ENCODE peak calls at places on chromosomes 3 and 15, in four cellular contexts. One of them, this sample, is unnamed. For H3K36me3, the result is how much of the 10 kb centered on the place peaks cover.

GRCh38 chr3:140004271-140004670 is 69.3 kb downstream of the CLSTN2 start:
- DNase-seq in mammary epithelial cell: no peak
- DNase-seq in ovary: no peak
- DNase-seq in psoas muscle: no peak
- DNase-seq in this sample: no peak

GRCh38 chr3:132549890-132550578 is 47.0 kb upstream of the ACKR4 start:
- DNase-seq in mammary epithelial cell: peak
- DNase-seq in ovary: no peak
- DNase-seq in psoas muscle: no peak
- DNase-seq in this sample: no peak

GRCh38 chr3:58607816-58608215 is 30.6 kb upstream of the FAM107A start:
- DNase-seq in mammary epithelial cell: peak
- DNase-seq in ovary: no peak
- DNase-seq in psoas muscle: no peak
- DNase-seq in this sample: no peak

GRCh38 chr3:25035511-25035910 is 392.6 kb upstream of the RARB start:
- DNase-seq in mammary epithelial cell: no peak
- DNase-seq in ovary: no peak
- DNase-seq in psoas muscle: no peak
- DNase-seq in this sample: no peak

GRCh38 chr3:120561251-120562045 is 34.7 kb upstream of the NDUFB4 start:
- DNase-seq in mammary epithelial cell: peak
- DNase-seq in ovary: peak
- DNase-seq in psoas muscle: peak
- DNase-seq in this sample: peak

GRCh38 chr3:11907667-11908660 is 61.3 kb upstream of the TAMM41 start:
- DNase-seq in mammary epithelial cell: no peak
- DNase-seq in ovary: no peak
- DNase-seq in psoas muscle: no peak
- DNase-seq in this sample: no peak

GRCh38 chr3:56702487-56703315 is 19.6 kb upstream of the TASOR start:
- DNase-seq in mammary epithelial cell: peak
- DNase-seq in ovary: no peak
- DNase-seq in psoas muscle: no peak
- DNase-seq in this sample: no peak

GRCh38 chr3:127729556-127730056 is 56.9 kb downstream of the ABTB1 start:
- DNase-seq in mammary epithelial cell: no peak
- DNase-seq in ovary: no peak
- DNase-seq in psoas muscle: no peak
- DNase-seq in this sample: peak

GRCh38 chr3:187022403-187023029 is 92.2 kb downstream of the ST6GAL1 start:
- DNase-seq in mammary epithelial cell: no peak
- DNase-seq in ovary: no peak
- DNase-seq in psoas muscle: no peak
- DNase-seq in this sample: no peak

GRCh38 chr3:173770011-173770410 is 372.5 kb downstream of the NLGN1 start:
- DNase-seq in mammary epithelial cell: no peak
- DNase-seq in ovary: no peak
- DNase-seq in psoas muscle: no peak
- DNase-seq in this sample: no peak

GRCh38 chr3:23663661-23664186 is 142.0 kb upstream of the UBE2E1 start:
- DNase-seq in mammary epithelial cell: no peak
- DNase-seq in ovary: no peak
- DNase-seq in psoas muscle: no peak
- DNase-seq in this sample: no peak

GRCh38 chr3:177686671-177687070 is 489.4 kb upstream of the TBL1XR1 start:
- DNase-seq in mammary epithelial cell: no peak
- DNase-seq in ovary: no peak
- DNase-seq in psoas muscle: no peak
- DNase-seq in this sample: no peak

GRCh38 chr3:12924437-12924836 is 83.1 kb upstream of the RPL32 start:
- DNase-seq in mammary epithelial cell: no peak
- DNase-seq in ovary: no peak
- DNase-seq in psoas muscle: no peak
- DNase-seq in this sample: no peak

GRCh38 chr15:31400222-31400927 is 73.7 kb downstream of the KLF13 start:
- DNase-seq in mammary epithelial cell: no peak
- DNase-seq in ovary: no peak
- DNase-seq in psoas muscle: no peak
- DNase-seq in this sample: no peak

GRCh38 chr15:87954783-87955182 is 301.8 kb downstream of the NTRK3 start:
- DNase-seq in mammary epithelial cell: no peak
- DNase-seq in ovary: no peak
- DNase-seq in psoas muscle: no peak
- DNase-seq in this sample: no peak

GRCh38 chr3:45948409-45948808 is 5.1 kb downstream of the CXCR6 start:
- DNase-seq in mammary epithelial cell: no peak
- DNase-seq in ovary: no peak
- DNase-seq in psoas muscle: no peak
- DNase-seq in this sample: no peak

GRCh38 chr15:81268881-81269601 is 54.9 kb downstream of the STARD5 start:
- DNase-seq in mammary epithelial cell: no peak
- DNase-seq in ovary: no peak
- DNase-seq in psoas muscle: no peak
- DNase-seq in this sample: no peak

GRCh38 chr15:77864211-77865105 is 213.1 kb downstream of the TBC1D2B start:
- DNase-seq in mammary epithelial cell: no peak
- DNase-seq in ovary: no peak
- DNase-seq in psoas muscle: no peak
- DNase-seq in this sample: no peak

GRCh38 chr15:59247364-59247763 is 40.7 kb downstream of the LDHAL6B start:
- DNase-seq in mammary epithelial cell: peak
- DNase-seq in ovary: no peak
- DNase-seq in psoas muscle: no peak
- DNase-seq in this sample: no peak

GRCh38 chr15:45439521-45439931 is 61.2 kb upstream of the GATM start:
- DNase-seq in mammary epithelial cell: no peak
- DNase-seq in ovary: no peak
- DNase-seq in psoas muscle: no peak
- DNase-seq in this sample: no peak

GRCh38 chr15:63195257-63196023 is 6.0 kb downstream of the RAB8B start:
- DNase-seq in mammary epithelial cell: no peak
- DNase-seq in ovary: peak
- DNase-seq in psoas muscle: no peak
- DNase-seq in this sample: no peak

GRCh38 chr15:82105458-82106205 is 59.8 kb upstream of the MEX3B start:
- DNase-seq in mammary epithelial cell: peak
- DNase-seq in ovary: no peak
- DNase-seq in psoas muscle: no peak
- DNase-seq in this sample: no peak

GRCh38 chr3:123787133-123787532 is 97.0 kb downstream of the MYLK start:
- DNase-seq in mammary epithelial cell: no peak
- DNase-seq in ovary: no peak
- DNase-seq in psoas muscle: no peak
- DNase-seq in this sample: no peak

GRCh38 chr3:132180337-132180791 is 136.8 kb upstream of the ACP3 start:
- DNase-seq in mammary epithelial cell: peak
- DNase-seq in ovary: no peak
- DNase-seq in psoas muscle: no peak
- DNase-seq in this sample: no peak

GRCh38 chr15:29968099-29968892 is 114.5 kb upstream of the GOLGA8J start:
- DNase-seq in mammary epithelial cell: peak
- DNase-seq in ovary: no peak
- DNase-seq in psoas muscle: no peak
- DNase-seq in this sample: no peak

GRCh38 chr3:51340989-51341636 is 44.0 kb upstream of the MANF start:
- DNase-seq in mammary epithelial cell: no peak
- DNase-seq in ovary: no peak
- DNase-seq in psoas muscle: peak
- DNase-seq in this sample: no peak

GRCh38 chr3:129481783-129482332 is 41.8 kb downstream of the IFT122 start:
- DNase-seq in mammary epithelial cell: peak
- DNase-seq in ovary: peak
- DNase-seq in psoas muscle: peak
- DNase-seq in this sample: peak

GRCh38 chr15:25890532-25890931 is 27.4 kb upstream of the ATP10A start:
- DNase-seq in mammary epithelial cell: no peak
- DNase-seq in ovary: no peak
- DNase-seq in psoas muscle: no peak
- DNase-seq in this sample: no peak

GRCh38 chr3:150582620-150583019 is 20.5 kb upstream of the SELENOT start:
- DNase-seq in mammary epithelial cell: no peak
- DNase-seq in ovary: no peak
- DNase-seq in psoas muscle: no peak
- DNase-seq in this sample: no peak

GRCh38 chr15:43517354-43518072 is at the start of gene MAP1A:
- DNase-seq in mammary epithelial cell: no peak
- DNase-seq in ovary: peak
- DNase-seq in psoas muscle: peak
- DNase-seq in this sample: peak

GRCh38 chr3:127749787-127750225 is 72.5 kb downstream of the MGLL start:
- DNase-seq in mammary epithelial cell: no peak
- DNase-seq in ovary: no peak
- DNase-seq in psoas muscle: no peak
- DNase-seq in this sample: no peak

GRCh38 chr3:8490079-8490552 is 11.5 kb upstream of the LMCD1 start:
- DNase-seq in mammary epithelial cell: peak
- DNase-seq in ovary: no peak
- DNase-seq in psoas muscle: peak
- DNase-seq in this sample: no peak

GRCh38 chr15:60720493-60721231 is 241.7 kb upstream of the ICE2 start:
- DNase-seq in mammary epithelial cell: no peak
- DNase-seq in ovary: no peak
- DNase-seq in psoas muscle: no peak
- DNase-seq in this sample: no peak

GRCh38 chr3:144586382-144586781 is 614.8 kb downstream of the DIPK2A start:
- DNase-seq in mammary epithelial cell: no peak
- DNase-seq in ovary: no peak
- DNase-seq in psoas muscle: no peak
- DNase-seq in this sample: no peak

GRCh38 chr15:65355983-65356353 is 21.8 kb downstream of the IGDCC3 start:
- DNase-seq in mammary epithelial cell: no peak
- DNase-seq in ovary: no peak
- DNase-seq in psoas muscle: no peak
- DNase-seq in this sample: no peak

GRCh38 chr15:56034514-56034913 is 41.1 kb upstream of the NEDD4 start:
- DNase-seq in mammary epithelial cell: no peak
- DNase-seq in ovary: no peak
- DNase-seq in psoas muscle: no peak
- DNase-seq in this sample: no peak

GRCh38 chr3:52596658-52597265 is 60.4 kb downstream of the UQCC5 start:
- DNase-seq in mammary epithelial cell: no peak
- DNase-seq in ovary: no peak
- DNase-seq in psoas muscle: no peak
- DNase-seq in this sample: no peak

GRCh38 chr15:82679626-82680199 is 30.0 kb downstream of the AP3B2 start:
- DNase-seq in mammary epithelial cell: no peak
- DNase-seq in ovary: no peak
- DNase-seq in psoas muscle: no peak
- DNase-seq in this sample: no peak

GRCh38 chr3:188133646-188134045 is 20.3 kb upstream of the LPP start:
- DNase-seq in mammary epithelial cell: no peak
- DNase-seq in ovary: no peak
- DNase-seq in psoas muscle: no peak
- DNase-seq in this sample: no peak
- H3K36me3 ChIP-seq in mammary epithelial cell: under half
- H3K36me3 ChIP-seq in ovary: under half
- H3K36me3 ChIP-seq in psoas muscle: under half
- H3K36me3 ChIP-seq in this sample: under half

GRCh38 chr3:29236441-29236840 is 44.4 kb upstream of the RBMS3 start:
- DNase-seq in mammary epithelial cell: no peak
- DNase-seq in ovary: no peak
- DNase-seq in psoas muscle: no peak
- DNase-seq in this sample: no peak

GRCh38 chr3:29240248-29240647 is 40.6 kb upstream of the RBMS3 start:
- DNase-seq in mammary epithelial cell: peak
- DNase-seq in ovary: no peak
- DNase-seq in psoas muscle: no peak
- DNase-seq in this sample: no peak

GRCh38 chr3:29240887-29241286 is 40.0 kb upstream of the RBMS3 start:
- DNase-seq in mammary epithelial cell: no peak
- DNase-seq in ovary: no peak
- DNase-seq in psoas muscle: no peak
- DNase-seq in this sample: no peak

GRCh38 chr3:29241855-29242254 is 39.0 kb upstream of the RBMS3 start:
- DNase-seq in mammary epithelial cell: no peak
- DNase-seq in ovary: no peak
- DNase-seq in psoas muscle: no peak
- DNase-seq in this sample: no peak

GRCh38 chr3:29239377-29239776 is 41.5 kb upstream of the RBMS3 start:
- DNase-seq in mammary epithelial cell: no peak
- DNase-seq in ovary: no peak
- DNase-seq in psoas muscle: no peak
- DNase-seq in this sample: no peak
- H3K36me3 ChIP-seq in mammary epithelial cell: under half
- H3K36me3 ChIP-seq in ovary: under half
- H3K36me3 ChIP-seq in psoas muscle: under half
- H3K36me3 ChIP-seq in this sample: under half

GRCh38 chr3:14478943-14479550 is 61.1 kb downstream of the GRIP2 start:
- DNase-seq in mammary epithelial cell: no peak
- DNase-seq in ovary: peak
- DNase-seq in psoas muscle: no peak
- DNase-seq in this sample: no peak

GRCh38 chr3:14474363-14475081 is 65.6 kb downstream of the GRIP2 start:
- DNase-seq in mammary epithelial cell: no peak
- DNase-seq in ovary: no peak
- DNase-seq in psoas muscle: no peak
- DNase-seq in this sample: no peak

GRCh38 chr3:14477311-14477935 is 62.7 kb downstream of the GRIP2 start:
- DNase-seq in mammary epithelial cell: no peak
- DNase-seq in ovary: peak
- DNase-seq in psoas muscle: no peak
- DNase-seq in this sample: no peak

GRCh38 chr3:14475601-14476000 is 64.5 kb downstream of the GRIP2 start:
- DNase-seq in mammary epithelial cell: no peak
- DNase-seq in ovary: no peak
- DNase-seq in psoas muscle: no peak
- DNase-seq in this sample: no peak

DNA sequence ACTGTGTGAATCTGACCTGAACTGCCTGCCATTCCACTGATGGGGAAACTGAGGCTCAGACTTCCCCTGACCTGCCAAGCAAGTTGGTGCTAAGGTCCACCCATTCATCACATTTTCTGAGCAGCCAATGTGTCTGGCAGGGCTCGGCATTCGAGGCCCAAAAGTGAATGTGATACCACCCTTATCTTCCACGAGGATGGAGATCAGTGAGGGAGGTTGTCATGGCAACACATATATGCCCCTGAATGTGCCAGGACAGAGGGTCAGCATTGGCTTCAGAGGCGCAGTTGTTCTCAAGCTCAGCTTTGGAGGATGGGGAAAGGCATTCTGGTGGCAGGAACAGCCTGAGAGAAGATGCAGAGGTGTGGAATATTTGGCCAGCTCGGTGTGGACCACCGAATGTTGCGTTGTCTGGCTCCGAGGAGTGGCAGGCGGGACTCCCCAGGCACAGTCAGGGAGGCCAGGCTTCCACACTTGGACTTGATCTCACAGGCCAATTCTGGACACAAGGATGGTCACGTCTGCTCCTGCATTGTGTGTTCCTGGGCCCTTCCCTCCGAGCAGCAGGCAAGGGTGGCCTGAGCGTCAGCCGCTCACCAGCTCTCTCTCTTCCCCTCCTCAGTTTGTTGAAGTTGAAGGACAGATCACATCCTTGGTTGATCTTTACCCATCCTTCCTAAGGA is 63.4 kb downstream of the GRIP2 start:
- DNase-seq in mammary epithelial cell: no peak
- DNase-seq in ovary: no peak
- DNase-seq in psoas muscle: no peak
- DNase-seq in this sample: no peak
- H3K36me3 ChIP-seq in mammary epithelial cell: under half
- H3K36me3 ChIP-seq in ovary: under half
- H3K36me3 ChIP-seq in psoas muscle: half or more
- H3K36me3 ChIP-seq in this sample: under half

GRCh38 chr3:48974076-48974864 is 15.8 kb upstream of the P4HTM start:
- DNase-seq in mammary epithelial cell: no peak
- DNase-seq in ovary: no peak
- DNase-seq in psoas muscle: no peak
- DNase-seq in this sample: no peak
- H3K36me3 ChIP-seq in mammary epithelial cell: under half
- H3K36me3 ChIP-seq in ovary: under half
- H3K36me3 ChIP-seq in psoas muscle: half or more
- H3K36me3 ChIP-seq in this sample: half or more

This sample was measured in heart left ventricle.